ENCODE peak calls at places on chromosomes 11 and 22, in six cellular contexts. H is AG08395, X is kidney tubule cell, Q is nephron progenitor cell, D is OCI-M1, L is NCI-H1930. Z is an unnamed sample.

GRCh38 chr11:83004855-83005556 is 66.7 kb downstream of the RAB30 start:
- DNase-seq in H (no peak), X (peak), Q (no peak), D (no peak), L (no peak), Z (peak)

GRCh38 chr22:31248138-31248745 is 36.1 kb downstream of the LIMK2 start:
- DNase-seq in H (peak), X (peak), Q (peak), D (peak), L (no peak), Z (peak)

GRCh38 chr11:45079943-45080719 is 66.3 kb upstream of the PRDM11 start:
- DNase-seq in H (no peak), X (peak), Q (no peak), D (no peak), L (no peak), Z (no peak)

GRCh38 chr11:91174734-91175133 is 951.9 kb upstream of the CHORDC1 start:
- DNase-seq in H (no peak), X (no peak), Q (no peak), D (no peak), L (no peak), Z (no peak)

GRCh38 chr11:13434247-13435205 is 28.5 kb downstream of the BTBD10 start:
- DNase-seq in H (no peak), X (peak), Q (no peak), D (peak), L (no peak), Z (no peak)

GRCh38 chr22:27726344-27726725 is 75.2 kb downstream of the MN1 start:
- DNase-seq in H (no peak), X (no peak), Q (no peak), D (no peak), L (no peak), Z (no peak)

GRCh38 chr22:20080445-20080775 is 369 bp downstream of the DGCR8 start:
- DNase-seq in H (peak), X (peak), Q (peak), D (peak), L (peak), Z (peak)

GRCh38 chr11:134485316-134485715 is 73.3 kb upstream of the B3GAT1 start:
- DNase-seq in H (no peak), X (no peak), Q (no peak), D (no peak), L (no peak), Z (no peak)

GRCh38 chr11:76799061-76799804 is 16.1 kb downstream of the TSKU start:
- DNase-seq in H (peak), X (peak), Q (peak), D (peak), L (peak), Z (peak)

GRCh38 chr11:67240575-67241389 is 25.5 kb upstream of the GRK2 start:
- DNase-seq in H (peak), X (peak), Q (peak), D (peak), L (no peak), Z (peak)

GRCh38 chr11:1341928-1342524 is 32.6 kb upstream of the TOLLIP start:
- DNase-seq in H (peak), X (peak), Q (no peak), D (no peak), L (no peak), Z (peak)

GRCh38 chr22:40416636-40417035 is 46.2 kb downstream of the SGSM3 start:
- DNase-seq in H (no peak), X (no peak), Q (no peak), D (no peak), L (no peak), Z (no peak)

GRCh38 chr11:60905551-60906113 is 753 bp downstream of the PRPF19 start:
- DNase-seq in H (no peak), X (peak), Q (no peak), D (peak), L (no peak), Z (peak)

GRCh38 chr22:46267431-46268279 is at the start of gene TTC38:
- DNase-seq in H (peak), X (peak), Q (peak), D (peak), L (peak), Z (peak)

GRCh38 chr11:78019808-78020207 is 3.3 kb downstream of the KCTD14 start:
- DNase-seq in H (no peak), X (peak), Q (no peak), D (no peak), L (no peak), Z (peak)

GRCh38 chr22:49765951-49766350 is 61.7 kb downstream of the BRD1 start:
- DNase-seq in H (no peak), X (no peak), Q (no peak), D (no peak), L (no peak), Z (no peak)

GRCh38 chr11:107018902-107019493 is 722 bp upstream of the GUCY1A2 start:
- DNase-seq in H (peak), X (peak), Q (peak), D (no peak), L (no peak), Z (peak)

GRCh38 chr11:91997178-91997577 is 227.4 kb upstream of the FAT3 start:
- DNase-seq in H (no peak), X (no peak), Q (no peak), D (no peak), L (no peak), Z (no peak)

GRCh38 chr11:90391756-90392155 is 168.9 kb upstream of the CHORDC1 start:
- DNase-seq in H (no peak), X (no peak), Q (no peak), D (no peak), L (no peak), Z (no peak)

GRCh38 chr11:121487191-121487590 is 34.4 kb upstream of the SORL1-AS1 start:
- DNase-seq in H (no peak), X (no peak), Q (no peak), D (no peak), L (no peak), Z (no peak)

GRCh38 chr11:35038211-35038930 is 100.6 kb upstream of the CD44 start:
- DNase-seq in H (no peak), X (no peak), Q (no peak), D (no peak), L (no peak), Z (peak)

GRCh38 chr11:75163917-75164316 is 13.0 kb downstream of the SLCO2B1 start:
- DNase-seq in H (no peak), X (no peak), Q (no peak), D (no peak), L (no peak), Z (no peak)

GRCh38 chr11:10322830-10323792 is 18.2 kb downstream of the ADM start:
- DNase-seq in H (peak), X (peak), Q (no peak), D (peak), L (peak), Z (peak)